ENCODE peak calls at places on chromosome 11, in four cellular contexts. One of them, this sample, is unnamed.

GRCh38 chr11:1203505-1204271 is 19.2 kb upstream of the MUC5B start:
- DNase-seq in amniotic stem cell: no peak
- DNase-seq in HS-27A: no peak
- DNase-seq in GM04503: no peak
- DNase-seq in this sample: no peak

GRCh38 chr11:15775797-15776196 is 580.5 kb downstream of the SOX6 start:
- DNase-seq in GM04503: no peak
- DNase-seq in HS-27A: no peak
- DNase-seq in amniotic stem cell: no peak
- DNase-seq in this sample: no peak

GRCh38 chr11:118084656-118085055 is 2.1 kb downstream of the SMIM35 start:
- DNase-seq in HS-27A: no peak
- DNase-seq in GM04503: no peak
- DNase-seq in amniotic stem cell: no peak
- DNase-seq in this sample: no peak

GRCh38 chr11:72704028-72704782 is 30.0 kb upstream of the PDE2A start:
- DNase-seq in amniotic stem cell: no peak
- DNase-seq in HS-27A: no peak
- DNase-seq in GM04503: no peak
- DNase-seq in this sample: no peak

GRCh38 chr11:101428918-101429317 is 154.9 kb downstream of the TRPC6 start:
- DNase-seq in GM04503: no peak
- DNase-seq in amniotic stem cell: no peak
- DNase-seq in HS-27A: no peak
- DNase-seq in this sample: no peak

GRCh38 chr11:2746401-2747230 is 46.8 kb upstream of the KCNQ1OT1 start:
- DNase-seq in GM04503: no peak
- DNase-seq in HS-27A: no peak
- DNase-seq in amniotic stem cell: no peak
- DNase-seq in this sample: no peak

GRCh38 chr11:90556612-90557011 is 333.8 kb upstream of the CHORDC1 start:
- DNase-seq in HS-27A: no peak
- DNase-seq in GM04503: no peak
- DNase-seq in amniotic stem cell: no peak
- DNase-seq in this sample: no peak

GRCh38 chr11:14357843-14358728 is 897 bp downstream of the RRAS2 start:
- DNase-seq in HS-27A: no peak
- DNase-seq in amniotic stem cell: peak
- DNase-seq in GM04503: no peak
- DNase-seq in this sample: no peak

GRCh38 chr11:45881708-45882368 is 3.6 kb upstream of the MAPK8IP1 start:
- DNase-seq in HS-27A: no peak
- DNase-seq in GM04503: no peak
- DNase-seq in amniotic stem cell: no peak
- DNase-seq in this sample: no peak

GRCh38 chr11:79626135-79626748 is 185.4 kb upstream of the TENM4 start:
- DNase-seq in GM04503: peak
- DNase-seq in HS-27A: no peak
- DNase-seq in amniotic stem cell: no peak
- DNase-seq in this sample: no peak

GRCh38 chr11:129694966-129695365 is 120.7 kb upstream of the TMEM45B start:
- DNase-seq in amniotic stem cell: no peak
- DNase-seq in GM04503: no peak
- DNase-seq in HS-27A: no peak
- DNase-seq in this sample: no peak

GRCh38 chr11:38460429-38460828 is 1862.4 kb upstream of the RAG2 start:
- DNase-seq in amniotic stem cell: no peak
- DNase-seq in GM04503: no peak
- DNase-seq in HS-27A: peak
- DNase-seq in this sample: peak

GRCh38 chr11:105960252-105961245 is 61.5 kb downstream of the MSANTD4 start:
- DNase-seq in HS-27A: no peak
- DNase-seq in amniotic stem cell: no peak
- DNase-seq in GM04503: no peak
- DNase-seq in this sample: no peak